ENCODE peak calls at places on chromosomes 3 and 15, in five cellular contexts. V, R, H, J and D are unnamed samples.

GRCh38 chr3:101195951-101196713 is 124.2 kb downstream of the IMPG2 start:
- DNase-seq in V (peak), R (no peak), H (no peak), J (peak), D (peak)

GRCh38 chr3:147699175-147699838 is 290.1 kb downstream of the ZIC1 start:
- DNase-seq in V (peak), R (no peak), H (no peak), J (no peak), D (peak)

GRCh38 chr15:29870495-29871151 is 48.4 kb upstream of the TJP1 start:
- DNase-seq in V (no peak), R (peak), H (no peak), J (no peak), D (peak)

GRCh38 chr3:23288286-23288685 is 85.2 kb downstream of the UBE2E2 start:
- DNase-seq in V (no peak), R (no peak), H (no peak), J (no peak), D (peak)

GRCh38 chr3:187986514-187986934 is 167.4 kb upstream of the LPP start:
- DNase-seq in V (peak), R (no peak), H (no peak), J (no peak), D (peak)

GRCh38 chr3:122314467-122314866 is 10.6 kb upstream of the CSTA start:
- DNase-seq in V (no peak), R (no peak), H (no peak), J (no peak), D (no peak)

GRCh38 chr3:123258811-123259420 is 57.2 kb downstream of the SEC22A start:
- DNase-seq in V (peak), R (no peak), H (no peak), J (peak), D (peak)

GRCh38 chr3:5690904-5691532 is 503.5 kb downstream of the EDEM1 start:
- DNase-seq in V (peak), R (no peak), H (no peak), J (no peak), D (no peak)

GRCh38 chr3:148680289-148680688 is 17.4 kb upstream of the AGTR1 start:
- DNase-seq in V (no peak), R (no peak), H (no peak), J (no peak), D (no peak)

GRCh38 chr3:142645236-142645793 is 49.1 kb downstream of the PLS1 start:
- DNase-seq in V (peak), R (no peak), H (no peak), J (no peak), D (peak)

GRCh38 chr3:174169736-174170135 is 689.4 kb upstream of the NAALADL2 start:
- DNase-seq in V (no peak), R (no peak), H (no peak), J (no peak), D (no peak)

GRCh38 chr3:115784739-115785571 is 161.6 kb downstream of the GAP43 start:
- DNase-seq in V (no peak), R (no peak), H (no peak), J (peak), D (peak)

GRCh38 chr15:79130535-79131130 is 40.1 kb upstream of the RASGRF1 start:
- DNase-seq in V (no peak), R (no peak), H (no peak), J (no peak), D (no peak)

GRCh38 chr15:56211960-56212550 is 31.6 kb downstream of the RFX7 start:
- DNase-seq in V (no peak), R (no peak), H (no peak), J (no peak), D (no peak)

GRCh38 chr3:157176108-157176507 is 16.2 kb upstream of the CCNL1 start:
- DNase-seq in V (no peak), R (no peak), H (no peak), J (no peak), D (peak)

GRCh38 chr3:127959873-127960272 is 44.8 kb downstream of the KBTBD12 start:
- DNase-seq in V (no peak), R (peak), H (no peak), J (peak), D (no peak)

GRCh38 chr3:17032407-17033034 is 147.8 kb downstream of the PLCL2 start:
- DNase-seq in V (peak), R (no peak), H (no peak), J (peak), D (peak)

GRCh38 chr3:29764603-29765254 is 483.9 kb downstream of the RBMS3 start:
- DNase-seq in V (peak), R (no peak), H (no peak), J (peak), D (peak)

GRCh38 chr15:44028349-44028748 is 166.7 kb downstream of the FRMD5 start:
- DNase-seq in V (no peak), R (no peak), H (no peak), J (no peak), D (no peak)

GRCh38 chr3:76756578-76756977 is 283.3 kb upstream of the ROBO2 start:
- DNase-seq in V (no peak), R (no peak), H (no peak), J (no peak), D (no peak)

GRCh38 chr15:48710952-48711495 is 65.5 kb upstream of the FBN1 start:
- DNase-seq in V (no peak), R (no peak), H (no peak), J (no peak), D (no peak)

GRCh38 chr3:133591271-133591742 is 17.8 kb downstream of the CDV3 start:
- DNase-seq in V (no peak), R (no peak), H (no peak), J (no peak), D (peak)

GRCh38 chr15:94287794-94288246 is 56.5 kb downstream of the MCTP2 start:
- DNase-seq in V (no peak), R (no peak), H (no peak), J (peak), D (no peak)

GRCh38 chr15:77042245-77042644 is 28.7 kb downstream of the TSPAN3 start:
- DNase-seq in V (no peak), R (no peak), H (no peak), J (no peak), D (no peak)

DNA sequence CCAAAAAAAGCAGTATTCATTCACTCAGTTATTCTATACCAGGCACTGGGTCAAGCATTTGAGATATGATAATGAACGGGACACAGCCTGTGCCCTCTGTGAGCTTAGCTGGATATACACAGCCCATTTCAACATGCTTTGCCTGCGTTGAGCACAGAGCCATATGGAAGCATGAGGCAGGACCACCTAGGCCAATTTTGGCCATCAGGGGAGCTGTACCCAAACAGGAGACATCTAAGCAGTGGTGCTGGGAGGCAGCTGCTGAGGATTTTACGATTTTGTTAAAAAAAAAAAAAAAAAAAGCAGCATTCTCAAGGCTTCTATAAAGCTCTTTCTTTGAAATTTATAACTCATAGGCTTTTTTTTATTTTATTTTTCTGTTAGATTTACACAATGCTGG is 87.2 kb upstream of the SLC2A2 start:
- DNase-seq in V (no peak), R (no peak), H (no peak), J (no peak), D (no peak)
- TF ChIP-seq CTCF in V (peak), R (peak), H (no peak), J (no peak), D (peak)

GRCh38 chr3:98602078-98602678 is 8.8 kb upstream of the CPOX start:
- DNase-seq in V (peak), R (no peak), H (no peak), J (peak), D (peak)
- TF ChIP-seq CTCF in V (peak), R (peak), H (peak), J (peak), D (peak)

GRCh38 chr3:121232309-121233225 is 313.2 kb downstream of the POLQ start:
- DNase-seq in V (no peak), R (no peak), H (no peak), J (peak), D (no peak)
- TF ChIP-seq CTCF in V (no peak), R (no peak), H (no peak), J (no peak), D (no peak)

DNA sequence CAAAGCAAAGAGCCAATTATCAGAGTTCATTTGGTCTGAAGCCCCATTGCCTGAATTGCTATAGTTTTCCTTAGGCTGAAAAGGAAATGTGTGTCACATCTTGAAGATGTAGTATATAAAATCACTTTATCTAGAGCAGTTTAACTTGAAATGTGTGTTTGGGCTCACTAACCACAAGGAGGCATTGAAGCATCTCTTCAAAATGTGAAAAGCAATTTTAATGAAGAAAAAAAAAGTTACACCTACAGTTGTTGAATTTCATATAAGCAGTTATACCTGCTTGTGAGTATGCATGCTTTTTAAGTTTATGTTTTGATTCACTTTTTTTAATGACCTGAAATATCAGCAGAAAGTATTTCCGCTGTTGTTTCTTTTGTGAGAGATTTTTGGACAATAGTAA is 129.3 kb downstream of the IQCH start:
- DNase-seq in V (no peak), R (no peak), H (no peak), J (no peak), D (peak)
- TF ChIP-seq CTCF in V (peak), R (peak), H (no peak), J (no peak), D (peak)